ENCODE peak calls at places on chromosomes 12 and 14, in seven cellular contexts. T is psoas muscle; Z is activated CD4-positive, alpha-beta T cell treated with anti-CD3 and anti-CD28 coated beads, Interleukin-2, amount 50 U/mL, for 4 hours; V is right cardiac atrium; H is NT2/D1; K is naive B cell; S is T follicular helper cell. E is an unnamed sample.

GRCh38 chr12:128316981-128317526 is 50.1 kb downstream of the TMEM132C start:
- DNase-seq in T (no peak), Z (no peak), V (no peak), H (no peak), K (no peak), S (no peak), E (no peak)

GRCh38 chr14:72948481-72949138 is 22.3 kb downstream of the DCAF4 start:
- DNase-seq in T (peak), Z (peak), V (peak), H (peak), K (peak), S (peak), E (peak)

GRCh38 chr12:109920266-109920780 is 20.2 kb downstream of the TCHP start:
- DNase-seq in T (no peak), Z (no peak), V (no peak), H (no peak), K (no peak), S (no peak), E (no peak)

GRCh38 chr12:89936631-89937030 is 228.0 kb upstream of the ATP2B1 start:
- DNase-seq in T (no peak), Z (no peak), V (no peak), H (no peak), K (no peak), S (no peak), E (no peak)

GRCh38 chr12:90909069-90909676 is 45.8 kb downstream of the CCER1 start:
- DNase-seq in T (no peak), Z (no peak), V (no peak), H (peak), K (no peak), S (no peak), E (no peak)

GRCh38 chr14:96341323-96341722 is 21.8 kb downstream of the ATG2B start:
- DNase-seq in T (no peak), Z (no peak), V (no peak), H (no peak), K (no peak), S (no peak), E (no peak)

GRCh38 chr12:123070267-123071081 is 80.4 kb downstream of the PITPNM2 start:
- DNase-seq in T (no peak), Z (no peak), V (no peak), H (no peak), K (no peak), S (no peak), E (no peak)

GRCh38 chr12:8036366-8036765 is 3.9 kb downstream of the FOXJ2 start:
- DNase-seq in T (peak), Z (no peak), V (no peak), H (no peak), K (no peak), S (no peak), E (no peak)

GRCh38 chr12:109963743-109964429 is 32.3 kb downstream of the GIT2 start:
- DNase-seq in T (peak), Z (no peak), V (peak), H (no peak), K (no peak), S (no peak), E (no peak)

GRCh38 chr12:55041651-55042050 is 21.9 kb downstream of the NEUROD4 start:
- DNase-seq in T (no peak), Z (no peak), V (no peak), H (no peak), K (no peak), S (no peak), E (no peak)

GRCh38 chr12:119940881-119941280 is 48.2 kb upstream of the BICDL1 start:
- DNase-seq in T (no peak), Z (no peak), V (no peak), H (no peak), K (no peak), S (no peak), E (no peak)

GRCh38 chr14:75521415-75522199 is 662 bp upstream of the BATF start:
- DNase-seq in T (no peak), Z (no peak), V (no peak), H (no peak), K (no peak), S (no peak), E (no peak)

GRCh38 chr14:22176930-22177329 is 412.1 kb downstream of the DAD1 start:
- DNase-seq in T (no peak), Z (no peak), V (no peak), H (no peak), K (no peak), S (no peak), E (no peak)

GRCh38 chr14:65079201-65079600 is 23.1 kb downstream of the MAX start:
- DNase-seq in T (no peak), Z (no peak), V (no peak), H (no peak), K (no peak), S (no peak), E (no peak)

GRCh38 chr12:50734409-50735263 is 29.3 kb upstream of the ATF1 start:
- DNase-seq in T (no peak), Z (no peak), V (no peak), H (no peak), K (no peak), S (no peak), E (no peak)

GRCh38 chr12:113452458-113452857 is 19.2 kb downstream of the LHX5 start:
- DNase-seq in T (no peak), Z (no peak), V (no peak), H (no peak), K (no peak), S (no peak), E (no peak)

GRCh38 chr12:52243774-52244614 is 11.0 kb downstream of the KRT7 start:
- DNase-seq in T (peak), Z (peak), V (peak), H (no peak), K (no peak), S (no peak), E (peak)

GRCh38 chr12:29317556-29318363 is 63.2 kb downstream of the ERGIC2 start:
- DNase-seq in T (no peak), Z (peak), V (peak), H (peak), K (peak), S (peak), E (no peak)

GRCh38 chr14:24129410-24129998 is 955 bp upstream of the FITM1 start:
- DNase-seq in T (no peak), Z (no peak), V (no peak), H (no peak), K (no peak), S (no peak), E (no peak)

GRCh38 chr12:13288501-13288900 is 92.0 kb downstream of the EMP1 start:
- DNase-seq in T (no peak), Z (no peak), V (no peak), H (no peak), K (no peak), S (no peak), E (no peak)

GRCh38 chr12:47547077-47547476 is 158.8 kb downstream of the RPAP3 start:
- DNase-seq in T (no peak), Z (no peak), V (no peak), H (peak), K (no peak), S (no peak), E (no peak)

GRCh38 chr14:50040401-50040775 is 76.0 kb downstream of the VCPKMT start:
- DNase-seq in T (no peak), Z (peak), V (no peak), H (no peak), K (peak), S (peak), E (peak)

GRCh38 chr12:116693259-116694227 is 44.3 kb downstream of the SPRING1 start:
- DNase-seq in T (no peak), Z (no peak), V (no peak), H (no peak), K (no peak), S (no peak), E (no peak)

GRCh38 chr12:90069711-90070110 is 361.1 kb upstream of the ATP2B1 start:
- DNase-seq in T (no peak), Z (no peak), V (no peak), H (no peak), K (no peak), S (no peak), E (no peak)

GRCh38 chr12:38886064-38886463 is 19.3 kb downstream of the CPNE8 start:
- DNase-seq in T (no peak), Z (no peak), V (peak), H (no peak), K (no peak), S (no peak), E (no peak)

GRCh38 chr14:38171197-38171596 is 36.5 kb upstream of the SSTR1 start:
- DNase-seq in T (no peak), Z (no peak), V (no peak), H (no peak), K (no peak), S (no peak), E (no peak)

GRCh38 chr12:6792522-6793201 is 3.3 kb downstream of the CD4 start:
- DNase-seq in T (peak), Z (no peak), V (no peak), H (no peak), K (peak), S (peak), E (peak)

GRCh38 chr12:67829873-67830272 is 159.4 kb upstream of the IFNG-AS1 start:
- DNase-seq in T (no peak), Z (no peak), V (no peak), H (no peak), K (no peak), S (no peak), E (no peak)

GRCh38 chr14:93956514-93957332 is 19.6 kb downstream of the ASB2 start:
- DNase-seq in T (peak), Z (no peak), V (no peak), H (no peak), K (no peak), S (no peak), E (no peak)

GRCh38 chr14:100342195-100342594 is 19.1 kb downstream of the SLC25A47 start:
- DNase-seq in T (no peak), Z (no peak), V (no peak), H (no peak), K (no peak), S (no peak), E (no peak)

GRCh38 chr14:102722646-102723045 is 54.6 kb upstream of the TRAF3 start:
- DNase-seq in T (no peak), Z (no peak), V (no peak), H (no peak), K (no peak), S (no peak), E (no peak)

GRCh38 chr14:80269338-80269935 is 58.1 kb upstream of the DIO2 start:
- DNase-seq in T (no peak), Z (no peak), V (no peak), H (no peak), K (no peak), S (no peak), E (no peak)

GRCh38 chr12:119410396-119410795 is 75.9 kb downstream of the CCDC60 start:
- DNase-seq in T (no peak), Z (no peak), V (no peak), H (peak), K (no peak), S (no peak), E (no peak)

GRCh38 chr14:20998674-20999366 is at the start of gene SLC39A2:
- DNase-seq in T (no peak), Z (no peak), V (peak), H (peak), K (no peak), S (no peak), E (no peak)

GRCh38 chr14:22549981-22550670 is 38.9 kb downstream of the DAD1 start:
- DNase-seq in T (no peak), Z (peak), V (no peak), H (peak), K (no peak), S (peak), E (peak)

GRCh38 chr14:30340495-30340894 is 218.5 kb upstream of the G2E3 start:
- DNase-seq in T (no peak), Z (no peak), V (no peak), H (no peak), K (no peak), S (no peak), E (no peak)

GRCh38 chr12:106342397-106343212 is 14.9 kb upstream of the POLR3B start:
- DNase-seq in T (peak), Z (no peak), V (peak), H (no peak), K (no peak), S (no peak), E (no peak)

E was measured in T-helper 1 cell.